ENCODE peak calls at places on chromosomes 1 and 21, in ten cellular contexts. One of them, this sample, is unnamed. For H3K4me1, the result is how much of the 10 kb centered on the place peaks cover.

GRCh38 chr1:228154685-228155571 is 5.2 kb downstream of the GJC2 start:
- DNase-seq in aorta: peak
- DNase-seq in right lobe of liver: peak
- DNase-seq in kidney: peak
- DNase-seq in thoracic aorta: no peak
- DNase-seq in CD8-positive, alpha-beta T cell: no peak
- DNase-seq in A549: no peak
- DNase-seq in pancreas: no peak
- DNase-seq in suprapubic skin: no peak
- DNase-seq in adrenal gland: no peak
- DNase-seq in this sample: no peak

GRCh38 chr1:63124666-63125191 is 197.6 kb upstream of the FOXD3 start:
- DNase-seq in kidney: no peak
- DNase-seq in A549: no peak
- DNase-seq in aorta: no peak
- DNase-seq in adrenal gland: no peak
- DNase-seq in CD8-positive, alpha-beta T cell: no peak
- DNase-seq in suprapubic skin: no peak
- DNase-seq in pancreas: no peak
- DNase-seq in right lobe of liver: no peak
- DNase-seq in thoracic aorta: no peak
- DNase-seq in this sample: peak

GRCh38 chr1:159980786-159981185 is 26.7 kb upstream of the SLAMF9 start:
- DNase-seq in A549: no peak
- DNase-seq in thoracic aorta: no peak
- DNase-seq in kidney: no peak
- DNase-seq in pancreas: no peak
- DNase-seq in aorta: no peak
- DNase-seq in CD8-positive, alpha-beta T cell: no peak
- DNase-seq in adrenal gland: no peak
- DNase-seq in right lobe of liver: no peak
- DNase-seq in suprapubic skin: no peak
- DNase-seq in this sample: no peak

GRCh38 chr1:228778946-228779345 is 43.7 kb downstream of the RHOU start:
- DNase-seq in adrenal gland: no peak
- DNase-seq in right lobe of liver: no peak
- DNase-seq in aorta: no peak
- DNase-seq in thoracic aorta: no peak
- DNase-seq in pancreas: no peak
- DNase-seq in suprapubic skin: no peak
- DNase-seq in A549: no peak
- DNase-seq in kidney: no peak
- DNase-seq in CD8-positive, alpha-beta T cell: no peak
- DNase-seq in this sample: no peak

GRCh38 chr1:86277909-86278308 is 118.2 kb downstream of the ODF2L start:
- DNase-seq in pancreas: no peak
- DNase-seq in A549: no peak
- DNase-seq in suprapubic skin: no peak
- DNase-seq in kidney: no peak
- DNase-seq in CD8-positive, alpha-beta T cell: no peak
- DNase-seq in thoracic aorta: no peak
- DNase-seq in right lobe of liver: no peak
- DNase-seq in adrenal gland: no peak
- DNase-seq in aorta: no peak
- DNase-seq in this sample: no peak

GRCh38 chr1:116498789-116499628 is 71.8 kb downstream of the CD58 start:
- DNase-seq in suprapubic skin: no peak
- DNase-seq in kidney: peak
- DNase-seq in pancreas: peak
- DNase-seq in right lobe of liver: no peak
- DNase-seq in A549: peak
- DNase-seq in CD8-positive, alpha-beta T cell: peak
- DNase-seq in aorta: no peak
- DNase-seq in thoracic aorta: no peak
- DNase-seq in adrenal gland: peak
- DNase-seq in this sample: peak

GRCh38 chr1:95384570-95384969 is 150.6 kb downstream of the RWDD3 start:
- DNase-seq in right lobe of liver: no peak
- DNase-seq in thoracic aorta: no peak
- DNase-seq in aorta: no peak
- DNase-seq in pancreas: no peak
- DNase-seq in adrenal gland: no peak
- DNase-seq in CD8-positive, alpha-beta T cell: peak
- DNase-seq in suprapubic skin: no peak
- DNase-seq in A549: no peak
- DNase-seq in kidney: no peak
- DNase-seq in this sample: peak

GRCh38 chr1:24382165-24382577 is 31.4 kb downstream of the STPG1 start:
- DNase-seq in kidney: no peak
- DNase-seq in CD8-positive, alpha-beta T cell: no peak
- DNase-seq in right lobe of liver: no peak
- DNase-seq in pancreas: no peak
- DNase-seq in adrenal gland: no peak
- DNase-seq in suprapubic skin: peak
- DNase-seq in A549: no peak
- DNase-seq in aorta: no peak
- DNase-seq in thoracic aorta: no peak
- DNase-seq in this sample: no peak

GRCh38 chr1:239250353-239251035 is 135.9 kb upstream of the CHRM3 start:
- DNase-seq in thoracic aorta: no peak
- DNase-seq in kidney: no peak
- DNase-seq in suprapubic skin: no peak
- DNase-seq in aorta: no peak
- DNase-seq in CD8-positive, alpha-beta T cell: no peak
- DNase-seq in adrenal gland: no peak
- DNase-seq in A549: no peak
- DNase-seq in pancreas: peak
- DNase-seq in right lobe of liver: no peak
- DNase-seq in this sample: no peak

GRCh38 chr1:54129858-54130257 is 22.9 kb downstream of the CDCP2 start:
- DNase-seq in aorta: peak
- DNase-seq in right lobe of liver: no peak
- DNase-seq in kidney: no peak
- DNase-seq in CD8-positive, alpha-beta T cell: no peak
- DNase-seq in thoracic aorta: no peak
- DNase-seq in suprapubic skin: no peak
- DNase-seq in A549: no peak
- DNase-seq in pancreas: no peak
- DNase-seq in adrenal gland: no peak
- DNase-seq in this sample: no peak

GRCh38 chr21:42858185-42858847 is 21.0 kb downstream of the WDR4 start:
- DNase-seq in kidney: peak
- DNase-seq in right lobe of liver: no peak
- DNase-seq in adrenal gland: no peak
- DNase-seq in thoracic aorta: no peak
- DNase-seq in pancreas: no peak
- DNase-seq in A549: no peak
- DNase-seq in CD8-positive, alpha-beta T cell: no peak
- DNase-seq in suprapubic skin: no peak
- DNase-seq in aorta: no peak
- DNase-seq in this sample: peak

GRCh38 chr1:31642366-31642765 is 2.3 kb downstream of the PEF1 start:
- DNase-seq in right lobe of liver: no peak
- DNase-seq in CD8-positive, alpha-beta T cell: no peak
- DNase-seq in pancreas: no peak
- DNase-seq in suprapubic skin: no peak
- DNase-seq in kidney: no peak
- DNase-seq in thoracic aorta: no peak
- DNase-seq in A549: no peak
- DNase-seq in adrenal gland: no peak
- DNase-seq in aorta: no peak
- DNase-seq in this sample: no peak
- H3K4me1 ChIP-seq in right lobe of liver: under half
- H3K4me1 ChIP-seq in CD8-positive, alpha-beta T cell: half or more
- H3K4me1 ChIP-seq in pancreas: under half
- H3K4me1 ChIP-seq in suprapubic skin: half or more
- H3K4me1 ChIP-seq in kidney: under half
- H3K4me1 ChIP-seq in thoracic aorta: half or more
- H3K4me1 ChIP-seq in A549: under half
- H3K4me1 ChIP-seq in adrenal gland: under half
- H3K4me1 ChIP-seq in aorta: under half
- H3K4me1 ChIP-seq in this sample: under half

GRCh38 chr1:203677771-203678170 is 51.1 kb downstream of the ATP2B4 start:
- DNase-seq in kidney: no peak
- DNase-seq in adrenal gland: no peak
- DNase-seq in pancreas: no peak
- DNase-seq in aorta: no peak
- DNase-seq in thoracic aorta: no peak
- DNase-seq in suprapubic skin: no peak
- DNase-seq in right lobe of liver: no peak
- DNase-seq in A549: no peak
- DNase-seq in CD8-positive, alpha-beta T cell: no peak
- DNase-seq in this sample: no peak

GRCh38 chr1:203678943-203679661 is 52.5 kb downstream of the ATP2B4 start:
- DNase-seq in adrenal gland: no peak
- DNase-seq in suprapubic skin: no peak
- DNase-seq in kidney: no peak
- DNase-seq in CD8-positive, alpha-beta T cell: no peak
- DNase-seq in pancreas: no peak
- DNase-seq in A549: no peak
- DNase-seq in aorta: no peak
- DNase-seq in thoracic aorta: no peak
- DNase-seq in right lobe of liver: no peak
- DNase-seq in this sample: no peak

GRCh38 chr1:203681739-203682138 is 55.1 kb downstream of the ATP2B4 start:
- DNase-seq in suprapubic skin: no peak
- DNase-seq in adrenal gland: no peak
- DNase-seq in aorta: no peak
- DNase-seq in A549: no peak
- DNase-seq in CD8-positive, alpha-beta T cell: no peak
- DNase-seq in pancreas: no peak
- DNase-seq in right lobe of liver: no peak
- DNase-seq in thoracic aorta: no peak
- DNase-seq in kidney: no peak
- DNase-seq in this sample: no peak

GRCh38 chr1:203682401-203683383 is 56.1 kb downstream of the ATP2B4 start:
- DNase-seq in kidney: no peak
- DNase-seq in A549: no peak
- DNase-seq in pancreas: no peak
- DNase-seq in CD8-positive, alpha-beta T cell: peak
- DNase-seq in suprapubic skin: no peak
- DNase-seq in aorta: no peak
- DNase-seq in adrenal gland: no peak
- DNase-seq in right lobe of liver: no peak
- DNase-seq in thoracic aorta: no peak
- DNase-seq in this sample: no peak

DNA sequence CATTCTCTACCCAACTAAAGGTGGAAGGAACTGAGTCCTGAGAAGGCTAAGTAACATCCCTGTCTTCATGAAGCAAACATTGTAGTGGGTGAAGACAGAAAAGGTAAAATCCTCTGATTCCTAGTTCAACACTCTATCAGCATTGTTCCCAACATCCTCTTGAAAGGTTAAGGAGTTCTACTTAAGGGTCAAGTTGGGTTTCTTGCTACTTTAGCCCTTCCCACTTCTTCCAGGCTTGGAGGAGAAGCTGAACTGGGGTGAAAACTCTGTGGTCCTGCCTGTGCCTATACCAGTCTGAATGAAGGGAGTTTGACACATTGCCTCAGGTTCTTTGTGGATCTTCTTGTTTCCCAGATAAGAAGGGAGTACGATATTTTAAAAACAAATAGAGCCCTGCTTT is 54.1 kb downstream of the ATP2B4 start:
- DNase-seq in right lobe of liver: no peak
- DNase-seq in thoracic aorta: no peak
- DNase-seq in kidney: no peak
- DNase-seq in aorta: no peak
- DNase-seq in A549: no peak
- DNase-seq in suprapubic skin: no peak
- DNase-seq in CD8-positive, alpha-beta T cell: no peak
- DNase-seq in adrenal gland: no peak
- DNase-seq in pancreas: no peak
- DNase-seq in this sample: no peak
- H3K4me1 ChIP-seq in right lobe of liver: under half
- H3K4me1 ChIP-seq in thoracic aorta: under half
- H3K4me1 ChIP-seq in kidney: under half
- H3K4me1 ChIP-seq in aorta: under half
- H3K4me1 ChIP-seq in A549: under half
- H3K4me1 ChIP-seq in suprapubic skin: under half
- H3K4me1 ChIP-seq in CD8-positive, alpha-beta T cell: under half
- H3K4me1 ChIP-seq in adrenal gland: under half
- H3K4me1 ChIP-seq in pancreas: under half
- H3K4me1 ChIP-seq in this sample: under half

GRCh38 chr1:230097370-230097769 is 30.3 kb downstream of the GALNT2 start:
- DNase-seq in pancreas: no peak
- DNase-seq in adrenal gland: no peak
- DNase-seq in CD8-positive, alpha-beta T cell: no peak
- DNase-seq in suprapubic skin: no peak
- DNase-seq in A549: no peak
- DNase-seq in right lobe of liver: no peak
- DNase-seq in kidney: no peak
- DNase-seq in aorta: no peak
- DNase-seq in thoracic aorta: no peak
- DNase-seq in this sample: no peak

GRCh38 chr1:230095938-230096337 is 28.9 kb downstream of the GALNT2 start:
- DNase-seq in aorta: no peak
- DNase-seq in A549: no peak
- DNase-seq in kidney: no peak
- DNase-seq in right lobe of liver: no peak
- DNase-seq in pancreas: no peak
- DNase-seq in suprapubic skin: no peak
- DNase-seq in CD8-positive, alpha-beta T cell: no peak
- DNase-seq in thoracic aorta: no peak
- DNase-seq in adrenal gland: no peak
- DNase-seq in this sample: no peak

GRCh38 chr1:230091473-230092231 is 24.6 kb downstream of the GALNT2 start:
- DNase-seq in kidney: no peak
- DNase-seq in A549: no peak
- DNase-seq in aorta: no peak
- DNase-seq in pancreas: no peak
- DNase-seq in thoracic aorta: no peak
- DNase-seq in right lobe of liver: no peak
- DNase-seq in suprapubic skin: no peak
- DNase-seq in adrenal gland: no peak
- DNase-seq in CD8-positive, alpha-beta T cell: no peak
- DNase-seq in this sample: no peak

GRCh38 chr1:230090194-230090711 is 23.2 kb downstream of the GALNT2 start:
- DNase-seq in suprapubic skin: no peak
- DNase-seq in aorta: no peak
- DNase-seq in A549: peak
- DNase-seq in right lobe of liver: no peak
- DNase-seq in kidney: no peak
- DNase-seq in thoracic aorta: no peak
- DNase-seq in CD8-positive, alpha-beta T cell: no peak
- DNase-seq in adrenal gland: peak
- DNase-seq in pancreas: no peak
- DNase-seq in this sample: no peak

GRCh38 chr1:230094746-230095145 is 27.7 kb downstream of the GALNT2 start:
- DNase-seq in CD8-positive, alpha-beta T cell: no peak
- DNase-seq in right lobe of liver: no peak
- DNase-seq in suprapubic skin: no peak
- DNase-seq in thoracic aorta: no peak
- DNase-seq in aorta: no peak
- DNase-seq in pancreas: no peak
- DNase-seq in adrenal gland: no peak
- DNase-seq in kidney: no peak
- DNase-seq in A549: no peak
- DNase-seq in this sample: no peak
- H3K4me1 ChIP-seq in CD8-positive, alpha-beta T cell: under half
- H3K4me1 ChIP-seq in right lobe of liver: under half
- H3K4me1 ChIP-seq in suprapubic skin: under half
- H3K4me1 ChIP-seq in thoracic aorta: under half
- H3K4me1 ChIP-seq in aorta: under half
- H3K4me1 ChIP-seq in pancreas: under half
- H3K4me1 ChIP-seq in adrenal gland: under half
- H3K4me1 ChIP-seq in kidney: under half
- H3K4me1 ChIP-seq in A549: under half
- H3K4me1 ChIP-seq in this sample: under half

GRCh38 chr1:164863056-164863455 is 304.1 kb downstream of the PBX1 start:
- DNase-seq in pancreas: no peak
- DNase-seq in thoracic aorta: no peak
- DNase-seq in kidney: no peak
- DNase-seq in aorta: no peak
- DNase-seq in suprapubic skin: no peak
- DNase-seq in adrenal gland: no peak
- DNase-seq in right lobe of liver: no peak
- DNase-seq in A549: no peak
- DNase-seq in CD8-positive, alpha-beta T cell: no peak
- DNase-seq in this sample: no peak
- H3K4me1 ChIP-seq in pancreas: under half
- H3K4me1 ChIP-seq in thoracic aorta: under half
- H3K4me1 ChIP-seq in kidney: under half
- H3K4me1 ChIP-seq in aorta: under half
- H3K4me1 ChIP-seq in suprapubic skin: under half
- H3K4me1 ChIP-seq in adrenal gland: under half
- H3K4me1 ChIP-seq in right lobe of liver: under half
- H3K4me1 ChIP-seq in A549: under half
- H3K4me1 ChIP-seq in CD8-positive, alpha-beta T cell: under half
- H3K4me1 ChIP-seq in this sample: under half